ENCODE peak calls at places on chromosomes 11 and 22, in four cellular contexts. One of them, this sample, is unnamed.

GRCh38 chr22:40050258-40050657 is 55.5 kb downstream of the FAM83F start:
- DNase-seq in A549: no peak
- DNase-seq in colonic mucosa: no peak
- DNase-seq in heart left ventricle: no peak
- DNase-seq in this sample: no peak

GRCh38 chr22:42214625-42215415 is 55.6 kb downstream of the TCF20 start:
- DNase-seq in A549: no peak
- DNase-seq in colonic mucosa: no peak
- DNase-seq in heart left ventricle: peak; percentile 45
- DNase-seq in this sample: no peak

GRCh38 chr22:39229688-39230260 is 15.0 kb downstream of the PDGFB start:
- DNase-seq in A549: no peak
- DNase-seq in colonic mucosa: no peak
- DNase-seq in heart left ventricle: no peak
- DNase-seq in this sample: no peak

GRCh38 chr11:75312346-75312745 is 39.1 kb downstream of the ARRB1 start:
- DNase-seq in A549: no peak
- DNase-seq in colonic mucosa: no peak
- DNase-seq in heart left ventricle: no peak
- DNase-seq in this sample: no peak

GRCh38 chr11:66904981-66905521 is 48.2 kb downstream of the LRFN4 start:
- DNase-seq in A549: no peak
- DNase-seq in colonic mucosa: no peak
- DNase-seq in heart left ventricle: no peak
- DNase-seq in this sample: no peak

GRCh38 chr11:108718466-108718865 is 53.6 kb downstream of the DDX10 start:
- DNase-seq in A549: no peak
- DNase-seq in colonic mucosa: no peak
- DNase-seq in heart left ventricle: no peak
- DNase-seq in this sample: no peak

GRCh38 chr11:120147094-120147949 is 9.4 kb upstream of the TRIM29 start:
- DNase-seq in A549: no peak
- DNase-seq in colonic mucosa: no peak
- DNase-seq in heart left ventricle: no peak
- DNase-seq in this sample: no peak

GRCh38 chr11:32704775-32705174 is 89.7 kb downstream of the CCDC73 start:
- DNase-seq in A549: no peak
- DNase-seq in colonic mucosa: peak; percentile 18
- DNase-seq in heart left ventricle: no peak
- DNase-seq in this sample: no peak

GRCh38 chr11:130499828-130500227 is 51.4 kb downstream of the ADAMTS15 start:
- DNase-seq in A549: no peak
- DNase-seq in colonic mucosa: no peak
- DNase-seq in heart left ventricle: no peak
- DNase-seq in this sample: no peak

GRCh38 chr11:18230859-18231258 is 5.7 kb downstream of the SAA4 start:
- DNase-seq in A549: no peak
- DNase-seq in colonic mucosa: no peak
- DNase-seq in heart left ventricle: no peak
- DNase-seq in this sample: no peak

GRCh38 chr22:50115693-50116092 is 25.9 kb downstream of the MOV10L1 start:
- DNase-seq in A549: no peak
- DNase-seq in colonic mucosa: no peak
- DNase-seq in heart left ventricle: peak; percentile 24
- DNase-seq in this sample: no peak

GRCh38 chr11:120131941-120132644 is 5.8 kb downstream of the TRIM29 start:
- DNase-seq in A549: no peak
- DNase-seq in colonic mucosa: peak; percentile 53
- DNase-seq in heart left ventricle: no peak
- DNase-seq in this sample: no peak

GRCh38 chr22:30221121-30221992 is 25.2 kb downstream of the LIF start:
- DNase-seq in A549: no peak
- DNase-seq in colonic mucosa: no peak
- DNase-seq in heart left ventricle: no peak
- DNase-seq in this sample: no peak

GRCh38 chr11:68798221-68798813 is 43.4 kb downstream of the CPT1A start:
- DNase-seq in A549: no peak
- DNase-seq in colonic mucosa: peak; percentile 36
- DNase-seq in heart left ventricle: no peak
- DNase-seq in this sample: peak; percentile 7

GRCh38 chr11:68870470-68870869 is 28.8 kb upstream of the CPT1A start:
- DNase-seq in A549: no peak
- DNase-seq in colonic mucosa: no peak
- DNase-seq in heart left ventricle: no peak
- DNase-seq in this sample: no peak

GRCh38 chr11:98040061-98040808 is 980.5 kb upstream of the CNTN5 start:
- DNase-seq in A549: no peak
- DNase-seq in colonic mucosa: no peak
- DNase-seq in heart left ventricle: no peak
- DNase-seq in this sample: no peak

GRCh38 chr11:77590194-77590591 is 440 bp downstream of the AQP11 start:
- DNase-seq in A549: peak; percentile 57
- DNase-seq in colonic mucosa: peak; percentile 57
- DNase-seq in heart left ventricle: peak; percentile 13
- DNase-seq in this sample: peak; percentile 25

GRCh38 chr22:26494506-26494905 is 10.8 kb downstream of the SRRD start:
- DNase-seq in A549: no peak
- DNase-seq in colonic mucosa: no peak
- DNase-seq in heart left ventricle: no peak
- DNase-seq in this sample: no peak

GRCh38 chr11:1158681-1159525 is 1.1 kb downstream of the MUC5AC start:
- DNase-seq in A549: no peak
- DNase-seq in colonic mucosa: no peak
- DNase-seq in heart left ventricle: no peak
- DNase-seq in this sample: no peak
- H3K4me3 ChIP-seq in A549: no peak overlapping the region
- H3K4me3 ChIP-seq in colonic mucosa: no peak overlapping the region
- H3K4me3 ChIP-seq in heart left ventricle: no peak overlapping the region
- H3K4me3 ChIP-seq in this sample: no peak overlapping the region

GRCh38 chr22:44567846-44568493 is 69.9 kb upstream of the RTL6 start:
- DNase-seq in A549: peak; percentile 46
- DNase-seq in colonic mucosa: peak; percentile 42
- DNase-seq in heart left ventricle: no peak
- DNase-seq in this sample: no peak
- TF ChIP-seq CTCF in A549: peak; percentile 13
- TF ChIP-seq CTCF in colonic mucosa: peak; percentile 58
- TF ChIP-seq CTCF in heart left ventricle: peak; percentile 33
- TF ChIP-seq CTCF in this sample: no peak

DNA sequence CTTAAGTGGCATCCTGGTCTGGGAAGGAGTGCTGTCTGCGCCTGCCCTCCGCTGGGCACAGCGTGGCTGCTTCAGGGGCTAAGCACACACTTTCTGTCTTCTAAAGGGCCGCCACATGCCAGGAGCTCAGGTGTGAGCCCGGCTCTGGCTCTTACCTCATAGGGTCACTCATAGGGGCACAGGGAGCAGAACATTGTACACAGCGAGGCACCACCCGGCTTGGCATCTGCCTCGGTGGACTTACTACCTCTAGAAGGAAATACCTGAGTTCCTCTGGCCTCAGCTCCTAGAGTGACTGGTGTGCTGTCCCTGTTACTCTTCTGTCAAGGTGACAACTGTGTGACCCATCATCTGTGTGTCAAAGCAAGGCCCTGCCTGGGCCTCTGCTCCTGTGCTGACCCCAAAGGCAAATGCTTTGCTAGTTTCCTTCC is 13.4 kb downstream of the NEAT1 start:
- DNase-seq in A549: peak; percentile 44
- DNase-seq in colonic mucosa: peak; percentile 44
- DNase-seq in heart left ventricle: peak; percentile 10
- DNase-seq in this sample: no peak
- H3K4me1 ChIP-seq in A549: peaks cover 97% of the 10 kb centered on the region
- H3K4me1 ChIP-seq in colonic mucosa: peaks cover 10% of the 10 kb centered on the region
- H3K4me1 ChIP-seq in heart left ventricle: peaks cover 87% of the 10 kb centered on the region
- H3K4me1 ChIP-seq in this sample: peaks cover 96% of the 10 kb centered on the region

GRCh38 chr11:84722583-84723108 is 904.5 kb downstream of the DLG2 start:
- DNase-seq in A549: peak; percentile 12
- DNase-seq in colonic mucosa: no peak
- DNase-seq in heart left ventricle: no peak
- DNase-seq in this sample: no peak

GRCh38 chr11:84721561-84721961 is 905.6 kb downstream of the DLG2 start:
- DNase-seq in A549: no peak
- DNase-seq in colonic mucosa: peak; percentile 17
- DNase-seq in heart left ventricle: no peak
- DNase-seq in this sample: no peak

GRCh38 chr11:84719935-84720577 is 907.1 kb downstream of the DLG2 start:
- DNase-seq in A549: no peak
- DNase-seq in colonic mucosa: peak; percentile 17
- DNase-seq in heart left ventricle: peak; percentile 7
- DNase-seq in this sample: no peak

GRCh38 chr11:84720706-84721402 is 906.3 kb downstream of the DLG2 start:
- DNase-seq in A549: no peak
- DNase-seq in colonic mucosa: peak; percentile 29
- DNase-seq in heart left ventricle: peak; percentile 13
- DNase-seq in this sample: no peak
- H3K4me3 ChIP-seq in A549: peak overlapping the region; percentile 26
- H3K4me3 ChIP-seq in colonic mucosa: peak overlapping the region; percentile 50
- H3K4me3 ChIP-seq in heart left ventricle: peak overlapping the region; percentile 61
- H3K4me3 ChIP-seq in this sample: peak overlapping the region; percentile 8

DNA sequence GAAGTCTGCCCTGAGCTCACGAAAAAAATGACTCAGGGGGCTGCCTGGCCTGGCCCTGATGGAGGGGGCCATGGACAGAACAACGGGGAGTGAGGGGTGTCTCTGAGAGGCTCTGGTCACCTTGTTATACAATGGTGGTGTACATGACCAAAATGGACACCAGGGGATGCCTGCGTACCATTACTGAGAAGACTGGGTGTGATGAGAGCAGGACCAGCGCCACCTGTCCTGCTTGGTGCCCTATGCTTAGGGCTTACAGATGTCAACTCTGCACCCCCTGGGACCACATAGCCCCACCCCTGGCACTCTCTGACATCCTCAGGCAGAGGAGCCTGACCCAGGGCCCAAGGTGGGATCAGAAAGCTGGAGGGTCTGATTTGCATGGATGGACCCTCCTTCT is 104.8 kb downstream of the ZNF280B start:
- DNase-seq in A549: peak; percentile 6
- DNase-seq in colonic mucosa: no peak
- DNase-seq in heart left ventricle: no peak
- DNase-seq in this sample: no peak
- TF ChIP-seq CTCF in A549: no peak
- TF ChIP-seq CTCF in colonic mucosa: no peak
- TF ChIP-seq CTCF in heart left ventricle: no peak
- TF ChIP-seq CTCF in this sample: no peak

DNA sequence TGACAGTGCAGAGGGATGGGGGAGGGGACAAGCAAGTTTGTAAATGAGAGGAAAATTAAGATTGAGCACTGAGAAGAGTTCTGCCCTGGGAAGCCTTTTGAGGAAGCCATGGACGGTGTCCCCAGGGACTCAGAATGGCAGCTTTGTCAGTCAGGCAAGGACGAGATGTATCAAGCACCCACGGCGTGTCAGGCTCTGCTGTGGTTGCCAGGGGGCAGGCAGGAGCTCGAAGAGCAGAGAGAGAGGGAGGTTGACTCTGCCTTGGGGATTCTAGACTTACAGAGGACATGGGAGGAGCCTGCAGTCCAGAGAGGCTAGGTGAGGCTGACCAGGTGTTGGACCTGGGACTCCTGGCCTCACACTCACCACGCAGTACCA is 29.1 kb upstream of the SYT7 start:
- DNase-seq in A549: peak; percentile 35
- DNase-seq in colonic mucosa: peak; percentile 43
- DNase-seq in heart left ventricle: no peak
- DNase-seq in this sample: no peak
- H3K4me1 ChIP-seq in A549: no peaks in the 10 kb centered on the region
- H3K4me1 ChIP-seq in colonic mucosa: peaks cover 16% of the 10 kb centered on the region
- H3K4me1 ChIP-seq in heart left ventricle: peaks cover 18% of the 10 kb centered on the region
- H3K4me1 ChIP-seq in this sample: no peaks in the 10 kb centered on the region

DNA sequence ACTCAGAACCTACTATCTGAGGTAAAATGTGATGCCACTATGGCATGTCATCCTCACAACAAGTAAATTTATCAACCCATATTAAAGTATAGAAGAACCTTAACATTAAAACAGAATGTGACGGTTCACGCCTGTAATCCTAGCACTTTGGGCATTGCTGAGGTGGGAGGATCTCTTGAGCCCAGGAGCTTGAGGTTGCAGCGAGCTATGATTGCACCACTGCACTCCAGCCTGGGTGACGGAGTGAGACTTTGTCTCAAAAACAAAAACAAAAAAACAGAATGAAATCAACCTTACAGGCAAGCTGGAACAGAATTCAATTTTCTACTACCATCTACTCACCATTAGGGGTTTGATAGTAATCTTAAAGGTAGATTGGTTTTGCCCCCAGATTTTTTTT is 86.2 kb downstream of the PLEKHA7 start:
- DNase-seq in A549: no peak
- DNase-seq in colonic mucosa: no peak
- DNase-seq in heart left ventricle: no peak
- DNase-seq in this sample: no peak
- H3K4me3 ChIP-seq in A549: no peak overlapping the region
- H3K4me3 ChIP-seq in colonic mucosa: no peak overlapping the region
- H3K4me3 ChIP-seq in heart left ventricle: no peak overlapping the region
- H3K4me3 ChIP-seq in this sample: no peak overlapping the region

DNA sequence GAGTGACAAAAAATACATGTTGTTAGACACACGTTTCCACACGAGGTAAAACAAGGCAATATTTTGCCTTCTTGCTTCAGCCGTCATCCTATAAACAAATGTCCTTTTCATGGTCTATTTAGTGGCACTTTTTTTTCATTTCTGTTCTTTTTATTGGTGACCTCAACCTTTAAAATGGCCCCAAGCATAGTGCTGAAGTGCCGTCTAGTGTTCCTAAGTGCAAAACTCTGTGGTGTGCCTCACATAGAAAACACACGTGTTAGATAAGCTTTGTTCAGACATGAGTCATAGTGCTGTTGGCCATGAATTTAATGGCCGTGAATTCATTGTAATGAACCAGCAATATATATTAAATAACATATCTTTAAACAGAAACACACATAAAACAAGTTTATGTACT is 15.6 kb downstream of the OVCH2 start:
- DNase-seq in A549: no peak
- DNase-seq in colonic mucosa: no peak
- DNase-seq in heart left ventricle: no peak
- DNase-seq in this sample: no peak
- TF ChIP-seq CTCF in A549: no peak
- TF ChIP-seq CTCF in colonic mucosa: no peak
- TF ChIP-seq CTCF in heart left ventricle: no peak
- TF ChIP-seq CTCF in this sample: no peak

DNA sequence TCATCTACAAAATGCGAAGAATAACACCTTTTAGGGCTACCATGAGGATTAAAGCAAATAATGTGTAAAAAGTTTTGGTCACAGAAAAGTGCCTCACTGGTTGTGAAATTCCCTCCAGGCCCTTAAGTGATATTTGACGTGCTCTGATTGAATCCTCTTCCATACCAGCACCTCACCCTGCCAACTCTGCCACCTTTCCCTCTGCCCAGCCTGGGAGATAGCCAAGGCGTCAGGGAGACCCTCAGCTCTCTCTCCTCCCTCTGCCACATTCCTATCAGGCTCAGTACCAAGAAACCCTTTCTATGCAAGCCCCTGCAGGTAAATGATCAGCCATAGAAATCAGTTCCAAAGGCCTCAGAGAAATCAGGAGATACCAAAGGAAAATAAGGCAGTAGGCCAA is 21.4 kb downstream of the PLEKHA7 start:
- DNase-seq in A549: no peak
- DNase-seq in colonic mucosa: no peak
- DNase-seq in heart left ventricle: no peak
- DNase-seq in this sample: no peak
- H3K4me1 ChIP-seq in A549: peaks cover 6% of the 10 kb centered on the region
- H3K4me1 ChIP-seq in colonic mucosa: peaks cover 13% of the 10 kb centered on the region
- H3K4me1 ChIP-seq in heart left ventricle: peaks cover 19% of the 10 kb centered on the region
- H3K4me1 ChIP-seq in this sample: no peaks in the 10 kb centered on the region